ENCODE peak calls at places on chromosomes 16 and 17, in eight cellular contexts. E is AG09319, X is GM12865, V is cardiac muscle cell, R is brain microvascular endothelial cell, A is fibroblast of pulmonary artery, C is astrocyte, S is fibroblast of lung. H is an unnamed sample.
A peak's percentile ranks its signal among the peaks of the same experiment; 100 is the strongest.

GRCh38 chr17:77488531-77489238 is 347.9 kb downstream of the SEC14L1 start:
- DNase-seq in E (no peak), X (no peak), V (no peak), R (no peak), A (no peak), C (no peak), S (no peak), H (no peak)

GRCh38 chr17:31319253-31319661 is 2.2 kb downstream of the EVI2A start:
- DNase-seq in E (no peak), X (peak; percentile 85), V (no peak), R (no peak), A (no peak), C (no peak), S (no peak), H (no peak)

GRCh38 chr16:57826706-57827625 is 24.7 kb upstream of the KIFC3 start:
- DNase-seq in E (no peak), X (no peak), V (no peak), R (no peak), A (no peak), C (no peak), S (no peak), H (no peak)

GRCh38 chr17:35988164-35988563 is 1.6 kb upstream of the CCL14 start:
- DNase-seq in E (no peak), X (no peak), V (no peak), R (no peak), A (no peak), C (no peak), S (no peak), H (no peak)

GRCh38 chr17:29933379-29933778 is 3.4 kb upstream of the SSH2 start:
- DNase-seq in E (no peak), X (no peak), V (peak; percentile 66), R (peak; percentile 16), A (peak; percentile 67), C (peak; percentile 14), S (peak; percentile 50), H (no peak)

GRCh38 chr17:56203430-56203829 is 50.2 kb downstream of the ANKFN1 start:
- DNase-seq in E (no peak), X (peak; percentile 45), V (no peak), R (no peak), A (no peak), C (no peak), S (no peak), H (no peak)

GRCh38 chr17:64355536-64356303 is 34.9 kb downstream of the PECAM1 start:
- DNase-seq in E (no peak), X (no peak), V (peak; percentile 42), R (no peak), A (peak; percentile 64), C (peak; percentile 89), S (peak; percentile 66), H (no peak)

GRCh38 chr17:78184868-78185267 is 2.0 kb downstream of the TK1 start:
- DNase-seq in E (no peak), X (no peak), V (no peak), R (no peak), A (no peak), C (no peak), S (no peak), H (no peak)

GRCh38 chr17:44186307-44187130 is at the start of gene TMUB2:
- DNase-seq in E (peak; percentile 99), X (peak; percentile 100), V (peak; percentile 100), R (peak; percentile 99), A (peak; percentile 100), C (peak; percentile 97), S (peak; percentile 100), H (peak; percentile 99)

GRCh38 chr17:78707016-78707415 is 75.1 kb downstream of the CYTH1 start:
- DNase-seq in E (no peak), X (no peak), V (no peak), R (peak; percentile 24), A (no peak), C (no peak), S (no peak), H (no peak)

GRCh38 chr17:2929881-2930533 is 133.4 kb downstream of the OR1D5 start:
- DNase-seq in E (no peak), X (peak; percentile 22), V (peak; percentile 50), R (peak; percentile 35), A (peak; percentile 39), C (no peak), S (peak; percentile 38), H (peak; percentile 36)

GRCh38 chr17:9274119-9274445 is 252.8 kb downstream of the NTN1 start:
- DNase-seq in E (no peak), X (no peak), V (no peak), R (no peak), A (no peak), C (no peak), S (no peak), H (no peak)

GRCh38 chr16:59021751-59022150 is 287.6 kb upstream of the GOT2 start:
- DNase-seq in E (no peak), X (no peak), V (no peak), R (no peak), A (peak; percentile 13), C (peak; percentile 18), S (peak; percentile 44), H (no peak)

GRCh38 chr17:51430581-51430980 is 170.2 kb downstream of the UTP18 start:
- DNase-seq in E (no peak), X (no peak), V (no peak), R (no peak), A (no peak), C (no peak), S (no peak), H (no peak)

GRCh38 chr17:51434434-51435170 is 174.3 kb downstream of the UTP18 start:
- DNase-seq in E (no peak), X (no peak), V (no peak), R (no peak), A (no peak), C (no peak), S (no peak), H (no peak)

GRCh38 chr17:51435171-51435552 is 174.8 kb downstream of the UTP18 start:
- DNase-seq in E (no peak), X (no peak), V (no peak), R (no peak), A (no peak), C (no peak), S (no peak), H (no peak)

GRCh38 chr17:51439395-51440229 is 179.3 kb downstream of the UTP18 start:
- DNase-seq in E (no peak), X (no peak), V (no peak), R (peak; percentile 14), A (peak; percentile 15), C (no peak), S (no peak), H (no peak)

DNA sequence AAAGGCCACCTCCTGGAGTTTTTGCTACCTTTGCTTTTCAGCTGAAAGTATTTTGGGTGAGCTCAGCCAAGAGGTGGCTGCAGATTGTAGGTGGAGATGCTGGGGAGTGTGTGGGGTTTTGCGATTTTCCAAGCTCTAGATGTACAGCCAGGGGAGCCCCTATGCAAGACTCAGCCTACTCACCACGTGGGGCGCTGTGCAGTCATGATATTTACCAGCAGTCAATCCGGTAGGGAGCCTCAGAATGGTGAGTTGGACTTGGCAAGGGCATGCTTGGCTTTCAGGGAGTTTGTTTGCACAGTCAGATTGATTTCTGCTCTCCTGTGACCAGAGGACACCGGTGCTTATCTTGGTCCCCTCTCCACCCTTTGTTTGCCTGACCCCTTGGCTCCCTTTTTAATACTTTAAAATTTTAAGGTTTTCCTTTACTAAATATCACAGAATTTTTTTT is 175.3 kb downstream of the UTP18 start:
- DNase-seq in E (no peak), X (peak; percentile 52), V (peak; percentile 24), R (peak; percentile 3), A (peak; percentile 14), C (no peak), S (no peak), H (no peak)
- TF ChIP-seq CTCF in E (no peak), X (peak; percentile 52), V (peak; percentile 28), R (peak; percentile 45), A (peak; percentile 22), C (peak; percentile 14), S (no peak), H (no peak)

GRCh38 chr17:71004413-71004812 is 835.1 kb downstream of the KCNJ2 start:
- DNase-seq in E (no peak), X (no peak), V (no peak), R (no peak), A (no peak), C (no peak), S (no peak), H (no peak)
- TF ChIP-seq CTCF in E (no peak), X (no peak), V (no peak), R (no peak), A (no peak), C (no peak), S (no peak), H (no peak)

GRCh38 chr17:51487947-51488346 is 227.6 kb downstream of the UTP18 start:
- DNase-seq in E (no peak), X (peak; percentile 18), V (no peak), R (no peak), A (no peak), C (no peak), S (no peak), H (no peak)
- TF ChIP-seq CTCF in E (no peak), X (peak; percentile 26), V (no peak), R (no peak), A (peak; percentile 3), C (no peak), S (no peak), H (no peak)

GRCh38 chr17:59492091-59492451 is 73.3 kb upstream of the DHX40 start:
- DNase-seq in E (no peak), X (no peak), V (no peak), R (no peak), A (no peak), C (no peak), S (no peak), H (no peak)
- TF ChIP-seq CTCF in E (no peak), X (no peak), V (no peak), R (no peak), A (no peak), C (no peak), S (no peak), H (no peak)

DNA sequence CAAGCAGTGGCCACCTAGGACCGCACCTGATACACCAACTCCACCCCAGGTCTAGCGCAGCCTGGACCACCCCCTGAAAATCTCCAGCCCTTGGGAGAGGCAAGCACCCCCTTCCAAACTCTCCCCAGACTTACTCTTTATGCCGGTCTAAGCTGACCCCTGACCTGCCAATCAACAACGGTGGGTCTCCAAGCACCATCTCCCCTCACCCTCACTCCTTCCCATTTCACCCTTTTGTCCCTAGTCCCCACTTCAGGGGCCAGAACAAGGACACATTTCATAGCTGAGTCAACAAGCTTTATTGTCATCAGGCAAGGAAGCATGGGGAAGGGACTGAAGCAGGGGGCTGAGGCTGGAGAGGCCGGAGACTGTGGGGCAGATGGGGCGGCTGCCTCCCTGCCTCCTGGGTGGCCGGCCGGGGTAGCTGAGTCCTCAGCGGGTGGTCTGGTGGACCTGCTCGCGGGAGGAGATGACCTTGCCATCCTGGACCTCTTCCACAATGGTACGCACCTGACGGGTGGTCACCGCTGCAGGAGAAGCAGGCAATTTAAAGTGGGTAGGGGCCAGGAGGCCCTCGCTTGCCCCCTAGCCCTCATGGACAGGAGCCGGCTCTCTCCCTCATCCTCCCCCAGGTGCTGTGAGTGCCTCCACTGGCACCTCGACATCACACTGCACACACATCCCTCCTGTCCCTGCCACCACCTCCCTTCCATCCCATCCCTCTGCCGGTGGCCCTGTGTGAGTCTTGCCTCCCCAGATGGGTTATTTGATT is 5.0 kb downstream of the KRT17 start:
- DNase-seq in E (no peak), X (no peak), V (no peak), R (no peak), A (no peak), C (no peak), S (no peak), H (peak; percentile 4)
- TF ChIP-seq CTCF in E (no peak), X (no peak), V (no peak), R (no peak), A (no peak), C (no peak), S (no peak), H (no peak)